ENCODE peak calls at places on chromosomes 12 and 14, in five cellular contexts. W is MM.1S; G is CD8-positive, alpha-beta T cell; S is psoas muscle; R is astrocyte of the cerebellum. Y is an unnamed sample.

GRCh38 chr12:89225401-89225800 is 126.9 kb downstream of the DUSP6 start:
- DNase-seq in W (no peak), G (peak; percentile 46), S (peak; percentile 27), R (no peak), Y (peak; percentile 57)

GRCh38 chr14:67544590-67544989 is 11.5 kb downstream of the PLEKHH1 start:
- DNase-seq in W (no peak), G (no peak), S (no peak), R (no peak), Y (no peak)

GRCh38 chr12:7108042-7108927 is 729 bp downstream of the C1RL start:
- DNase-seq in W (peak; percentile 91), G (peak; percentile 65), S (peak; percentile 83), R (no peak), Y (peak; percentile 74)

GRCh38 chr12:121943926-121944325 is 25.5 kb downstream of the CFAP251 start:
- DNase-seq in W (no peak), G (no peak), S (no peak), R (no peak), Y (no peak)

GRCh38 chr14:59313063-59314018 is 124.9 kb downstream of the DAAM1 start:
- DNase-seq in W (peak; percentile 26), G (no peak), S (no peak), R (no peak), Y (no peak)

GRCh38 chr12:18468521-18469075 is 207.3 kb downstream of the PIK3C2G start:
- DNase-seq in W (no peak), G (no peak), S (no peak), R (peak; percentile 52), Y (peak; percentile 64)

GRCh38 chr12:122079038-122079531 is 529 bp downstream of the MLXIP start:
- DNase-seq in W (peak; percentile 6), G (no peak), S (peak; percentile 48), R (no peak), Y (no peak)

GRCh38 chr12:30794591-30795409 is 40.0 kb upstream of the CAPRIN2 start:
- DNase-seq in W (no peak), G (no peak), S (no peak), R (peak; percentile 86), Y (peak; percentile 68)

GRCh38 chr12:57063991-57064725 is 14.2 kb upstream of the MYO1A start:
- DNase-seq in W (peak; percentile 71), G (peak; percentile 9), S (no peak), R (no peak), Y (no peak)

GRCh38 chr14:71248204-71248603 is 340.9 kb downstream of the PCNX1 start:
- DNase-seq in W (no peak), G (no peak), S (no peak), R (no peak), Y (peak; percentile 64)

GRCh38 chr12:84643993-84644392 is 268.6 kb downstream of the SLC6A15 start:
- DNase-seq in W (no peak), G (no peak), S (no peak), R (no peak), Y (no peak)

GRCh38 chr12:29426516-29426915 is 45.5 kb upstream of the ERGIC2 start:
- DNase-seq in W (no peak), G (no peak), S (no peak), R (no peak), Y (no peak)

GRCh38 chr12:98896938-98897337 is 251.8 kb downstream of the APAF1 start:
- DNase-seq in W (no peak), G (no peak), S (no peak), R (peak; percentile 31), Y (no peak)

GRCh38 chr12:122090759-122091535 is 12.4 kb downstream of the MLXIP start:
- DNase-seq in W (no peak), G (no peak), S (peak; percentile 35), R (peak; percentile 55), Y (peak; percentile 96)

GRCh38 chr12:92068441-92068840 is 77.2 kb downstream of the BTG1 start:
- DNase-seq in W (no peak), G (no peak), S (no peak), R (no peak), Y (no peak)

GRCh38 chr12:100553851-100554404 is 19.6 kb upstream of the GAS2L3 start:
- DNase-seq in W (peak; percentile 8), G (no peak), S (no peak), R (no peak), Y (no peak)

GRCh38 chr12:82695531-82695930 is 8.8 kb downstream of the TMTC2 start:
- DNase-seq in W (no peak), G (no peak), S (no peak), R (no peak), Y (no peak)

GRCh38 chr12:100061814-100062213 is 77.1 kb upstream of the ANKS1B start:
- DNase-seq in W (no peak), G (no peak), S (no peak), R (no peak), Y (no peak)

GRCh38 chr14:106605548-106606448 is 1079.4 kb downstream of the TMEM121 start:
- DNase-seq in W (peak; percentile 76), G (peak; percentile 68), S (no peak), R (no peak), Y (no peak)

DNA sequence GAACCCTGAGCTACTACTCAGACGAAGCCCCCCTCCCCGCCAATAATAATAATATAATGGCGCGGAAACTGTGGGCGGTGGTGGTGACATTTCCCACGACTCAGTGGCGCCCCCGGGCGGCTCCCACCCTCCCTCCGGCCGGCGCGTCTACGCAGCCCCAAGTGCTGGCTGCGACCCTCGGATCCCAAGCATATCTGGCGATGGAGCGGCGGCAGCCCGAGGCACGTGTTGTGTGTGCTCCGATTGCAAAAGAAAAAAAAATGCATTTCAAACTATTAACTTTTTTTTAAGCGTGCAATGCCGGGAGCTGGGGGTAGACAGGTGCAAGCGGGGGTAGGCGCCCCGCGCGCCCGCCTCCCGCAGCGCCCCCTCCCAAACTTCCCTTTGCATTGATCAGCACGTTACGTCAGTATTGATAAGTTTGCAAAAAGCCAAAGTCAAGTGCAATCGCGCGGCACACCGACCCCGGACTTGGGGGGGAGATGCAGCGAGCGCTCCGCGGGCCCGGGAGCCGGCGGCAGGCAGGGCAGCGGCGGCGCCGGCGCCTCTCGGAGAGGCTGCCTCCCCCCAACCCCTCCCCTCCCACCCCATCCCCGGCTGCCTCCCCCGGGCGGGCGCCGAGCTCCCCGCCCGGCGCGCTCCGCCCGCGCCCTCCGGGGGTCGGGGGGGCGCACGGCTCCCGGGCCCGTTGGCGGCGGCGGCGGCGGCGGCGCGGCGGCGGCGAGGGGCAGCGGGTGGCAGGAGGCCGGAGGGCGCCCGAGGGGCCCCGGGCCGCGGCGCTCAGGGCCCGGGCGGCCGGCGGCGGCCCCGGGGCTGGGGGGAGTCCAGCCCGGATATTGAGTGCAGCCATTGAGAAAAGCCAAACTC is 113.1 kb upstream of the MYL2 start:
- DNase-seq in W (no peak), G (no peak), S (no peak), R (no peak), Y (no peak)
- TF ChIP-seq CTCF in W (peak; percentile 11), G (peak; percentile 31), S (no peak), R (no peak), Y (no peak)

GRCh38 chr14:65230287-65230728 is 128.0 kb upstream of the MAX start:
- DNase-seq in W (no peak), G (no peak), S (no peak), R (no peak), Y (no peak)

GRCh38 chr14:65229431-65230286 is 127.3 kb upstream of the MAX start:
- DNase-seq in W (no peak), G (peak; percentile 13), S (no peak), R (no peak), Y (peak; percentile 55)

GRCh38 chr14:65228956-65229355 is 126.6 kb upstream of the MAX start:
- DNase-seq in W (no peak), G (no peak), S (no peak), R (no peak), Y (no peak)

GRCh38 chr14:65226824-65227604 is 124.7 kb upstream of the MAX start:
- DNase-seq in W (no peak), G (no peak), S (no peak), R (no peak), Y (peak; percentile 65)

GRCh38 chr14:65228436-65228835 is 126.1 kb upstream of the MAX start:
- DNase-seq in W (peak; percentile 60), G (no peak), S (no peak), R (no peak), Y (no peak)
- H3K4me3 ChIP-seq in W (no peak overlapping the region), G (no peak overlapping the region), S (no peak overlapping the region), R (no peak overlapping the region), Y (no peak overlapping the region)

DNA sequence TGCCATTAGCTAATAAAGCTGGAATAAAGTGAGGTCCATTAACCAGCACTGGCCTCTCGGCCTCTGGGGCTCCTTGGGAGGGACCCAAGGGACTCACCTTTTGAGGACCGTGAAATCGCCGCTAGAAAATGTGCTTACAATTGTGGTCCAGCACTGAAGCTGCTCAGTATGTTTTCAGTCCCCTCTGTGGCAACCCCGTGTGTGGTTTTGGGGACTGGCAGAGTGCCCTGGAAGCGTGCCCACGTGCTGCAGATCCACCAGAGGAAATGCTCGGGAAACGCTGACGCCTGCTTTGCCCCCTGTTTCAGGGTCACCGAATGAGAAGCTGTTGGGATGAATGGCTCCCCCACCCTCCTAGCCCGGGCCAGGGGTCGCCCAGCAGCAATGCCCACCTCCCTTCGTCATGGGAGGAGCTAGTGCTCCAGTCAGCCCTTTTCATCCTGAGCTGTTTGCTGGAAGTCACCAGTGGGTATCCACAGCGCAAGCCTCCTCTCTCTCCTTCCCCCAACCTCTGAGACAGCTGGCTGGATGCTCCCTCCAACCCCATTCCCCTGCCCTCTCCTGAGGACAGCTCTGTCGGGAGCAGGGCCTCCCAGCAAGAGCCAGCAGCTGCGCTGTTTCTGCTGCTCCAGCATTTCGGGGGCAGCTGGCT is 33.1 kb upstream of the PPP1R13B start:
- DNase-seq in W (no peak), G (peak; percentile 25), S (peak; percentile 83), R (peak; percentile 54), Y (peak; percentile 83)
- TF ChIP-seq CTCF in W (no peak), G (no peak), S (no peak), R (no peak), Y (no peak)

GRCh38 chr12:68632486-68632885 is 21.8 kb downstream of the RAP1B start:
- DNase-seq in W (no peak), G (no peak), S (no peak), R (no peak), Y (no peak)

GRCh38 chr12:68631177-68631576 is 20.5 kb downstream of the RAP1B start:
- DNase-seq in W (no peak), G (no peak), S (no peak), R (no peak), Y (peak; percentile 52)

GRCh38 chr12:68636268-68636667 is 25.6 kb downstream of the RAP1B start:
- DNase-seq in W (no peak), G (no peak), S (no peak), R (no peak), Y (peak; percentile 81)

GRCh38 chr12:68630598-68630997 is 19.9 kb downstream of the RAP1B start:
- DNase-seq in W (no peak), G (no peak), S (no peak), R (no peak), Y (no peak)

DNA sequence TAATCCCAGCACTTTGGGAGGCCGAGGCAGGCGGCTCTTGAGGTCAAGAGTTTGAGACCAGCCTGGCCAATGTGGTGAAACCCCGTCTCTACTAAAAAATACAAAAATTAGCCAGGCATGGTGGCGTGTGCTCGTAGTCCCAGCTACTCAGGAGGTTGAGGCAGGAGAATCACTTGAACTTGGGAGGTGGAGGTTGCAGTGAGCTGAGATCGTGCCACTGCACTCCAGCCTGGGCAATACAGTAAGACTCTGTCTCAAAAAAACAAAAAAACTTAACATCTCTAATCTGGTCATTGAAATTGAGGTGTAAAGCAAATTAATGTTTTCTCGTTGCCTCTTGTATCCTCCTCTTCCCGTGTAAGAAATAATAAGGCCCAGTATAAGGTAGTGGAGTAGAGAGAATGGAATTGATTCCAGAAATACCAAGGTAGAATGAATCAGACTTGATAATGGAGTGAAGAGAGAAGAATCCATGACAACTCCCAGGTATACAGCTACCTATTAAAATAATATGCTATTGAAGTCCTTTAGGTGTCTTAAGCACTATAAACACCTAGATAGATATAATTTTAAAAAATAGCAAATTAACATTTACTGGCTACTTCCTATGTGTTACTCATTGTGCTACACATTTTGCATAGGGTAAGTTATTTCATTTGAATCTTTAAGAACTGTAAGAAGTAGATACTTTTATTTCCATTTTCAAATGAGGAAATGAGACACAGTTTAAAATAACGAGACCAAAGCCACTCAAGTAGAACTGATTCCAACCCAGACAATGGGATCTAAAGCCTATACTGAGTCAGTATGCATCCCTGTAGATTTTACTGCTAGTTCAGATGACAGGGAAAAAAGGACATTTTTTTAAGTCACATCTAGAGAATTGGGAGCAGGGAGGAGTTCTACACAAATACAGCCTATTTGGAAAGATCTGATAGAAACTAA is 23.2 kb downstream of the RAP1B start:
- DNase-seq in W (no peak), G (no peak), S (no peak), R (no peak), Y (no peak)
- H3K4me3 ChIP-seq in W (no peak overlapping the region), G (no peak overlapping the region), S (no peak overlapping the region), R (no peak overlapping the region), Y (no peak overlapping the region)

Y was measured in AG10803.